ENCODE peak calls at places on chromosomes 3 and 15, in seven cellular contexts. E is CD8-positive, alpha-beta T cell; K is AG04450; A is lower leg skin; T is ascending aorta; W is kidney epithelial cell; M is cardiac fibroblast. G is an unnamed sample.

GRCh38 chr3:62607287-62608029 is 234.1 kb upstream of the FEZF2 start:
- DNase-seq in E (no peak), K (no peak), A (no peak), T (peak; percentile 67), W (peak; percentile 56), M (peak; percentile 93), G (peak; percentile 93)

GRCh38 chr3:49883992-49884391 is 14.3 kb upstream of the CAMKV start:
- DNase-seq in E (no peak), K (no peak), A (no peak), T (no peak), W (no peak), M (no peak), G (no peak)

GRCh38 chr3:46880884-46881818 is 3.6 kb downstream of the PTH1R start:
- DNase-seq in E (no peak), K (no peak), A (no peak), T (no peak), W (no peak), M (no peak), G (no peak)

GRCh38 chr3:105747056-105747455 is 121.8 kb downstream of the CBLB start:
- DNase-seq in E (no peak), K (no peak), A (no peak), T (no peak), W (peak; percentile 21), M (peak; percentile 74), G (peak; percentile 88)

GRCh38 chr3:66498718-66499611 is 1.9 kb downstream of the LRIG1 start:
- DNase-seq in E (no peak), K (no peak), A (no peak), T (peak; percentile 80), W (no peak), M (no peak), G (no peak)

GRCh38 chr15:88714782-88715372 is 76.1 kb downstream of the ISG20 start:
- DNase-seq in E (no peak), K (no peak), A (no peak), T (no peak), W (no peak), M (no peak), G (no peak)

GRCh38 chr15:78034495-78035191 is 42.9 kb downstream of the TBC1D2B start:
- DNase-seq in E (peak; percentile 61), K (no peak), A (no peak), T (no peak), W (no peak), M (no peak), G (no peak)

GRCh38 chr15:90465140-90465929 is 64.4 kb upstream of the CRTC3 start:
- DNase-seq in E (no peak), K (no peak), A (no peak), T (no peak), W (no peak), M (peak; percentile 87), G (peak; percentile 96)

GRCh38 chr3:194255252-194256039 is 95.7 kb downstream of the CPN2 start:
- DNase-seq in E (no peak), K (no peak), A (peak; percentile 73), T (peak; percentile 75), W (no peak), M (peak; percentile 76), G (no peak)

GRCh38 chr3:23422511-23422851 is 219.4 kb downstream of the UBE2E2 start:
- DNase-seq in E (no peak), K (no peak), A (no peak), T (no peak), W (no peak), M (no peak), G (no peak)

GRCh38 chr15:43968551-43968950 is 141.7 kb downstream of the WDR76 start:
- DNase-seq in E (no peak), K (no peak), A (no peak), T (no peak), W (no peak), M (no peak), G (no peak)

GRCh38 chr3:49351521-49352011 is 6.6 kb downstream of the GPX1 start:
- DNase-seq in E (no peak), K (peak; percentile 75), A (no peak), T (no peak), W (peak; percentile 89), M (peak; percentile 80), G (peak; percentile 86)

GRCh38 chr3:14630404-14631100 is 21.0 kb upstream of the CCDC174 start:
- DNase-seq in E (no peak), K (no peak), A (no peak), T (no peak), W (no peak), M (no peak), G (no peak)

GRCh38 chr3:171712168-171712938 is 97.9 kb downstream of the PLD1 start:
- DNase-seq in E (no peak), K (peak; percentile 36), A (no peak), T (no peak), W (no peak), M (peak; percentile 38), G (peak; percentile 57)

GRCh38 chr3:107394502-107394901 is 17.3 kb downstream of the CCDC54 start:
- DNase-seq in E (no peak), K (no peak), A (no peak), T (no peak), W (no peak), M (no peak), G (no peak)

GRCh38 chr3:132090921-132091320 is 56.1 kb upstream of the CPNE4 start:
- DNase-seq in E (no peak), K (no peak), A (no peak), T (no peak), W (no peak), M (peak; percentile 6), G (peak; percentile 4)

GRCh38 chr3:148400754-148401153 is 296.9 kb upstream of the AGTR1 start:
- DNase-seq in E (no peak), K (no peak), A (no peak), T (no peak), W (no peak), M (peak; percentile 2), G (no peak)

GRCh38 chr3:55795736-55796135 is 308.6 kb upstream of the WNT5A start:
- DNase-seq in E (no peak), K (no peak), A (no peak), T (no peak), W (peak; percentile 16), M (no peak), G (no peak)

GRCh38 chr3:34157491-34157890 is 359.1 kb downstream of the PDCD6IP start:
- DNase-seq in E (no peak), K (no peak), A (no peak), T (no peak), W (no peak), M (no peak), G (no peak)

GRCh38 chr3:134126153-134126552 is 96.4 kb upstream of the SLCO2A1 start:
- DNase-seq in E (no peak), K (no peak), A (no peak), T (no peak), W (no peak), M (peak; percentile 16), G (no peak)

GRCh38 chr3:102532901-102533300 is 98.1 kb downstream of the ZPLD1 start:
- DNase-seq in E (no peak), K (no peak), A (no peak), T (no peak), W (no peak), M (peak; percentile 39), G (peak; percentile 28)

GRCh38 chr15:32701863-32702262 is 15.9 kb upstream of the GREM1 start:
- DNase-seq in E (no peak), K (no peak), A (no peak), T (no peak), W (no peak), M (no peak), G (peak; percentile 38)

GRCh38 chr15:32705450-32705849 is 12.4 kb upstream of the GREM1 start:
- DNase-seq in E (no peak), K (no peak), A (no peak), T (no peak), W (no peak), M (no peak), G (no peak)

GRCh38 chr15:32698773-32699390 is 18.9 kb upstream of the GREM1 start:
- DNase-seq in E (no peak), K (no peak), A (no peak), T (no peak), W (no peak), M (no peak), G (no peak)

GRCh38 chr15:32704343-32705076 is 13.3 kb upstream of the GREM1 start:
- DNase-seq in E (no peak), K (no peak), A (no peak), T (no peak), W (no peak), M (peak; percentile 64), G (peak; percentile 70)

GRCh38 chr15:32700501-32701150 is 17.2 kb upstream of the GREM1 start:
- DNase-seq in E (no peak), K (no peak), A (no peak), T (no peak), W (no peak), M (no peak), G (no peak)
- TF ChIP-seq CTCF in E (no peak), K (no peak), A (no peak), T (no peak), W (no peak), M (no peak), G (no peak)

GRCh38 chr15:51973220-51973619 is 1.6 kb upstream of the LEO1 start:
- DNase-seq in E (no peak), K (no peak), A (no peak), T (peak; percentile 9), W (no peak), M (no peak), G (no peak)

GRCh38 chr15:51970981-51971352 is 611 bp downstream of the LEO1 start:
- DNase-seq in E (no peak), K (no peak), A (no peak), T (no peak), W (no peak), M (no peak), G (no peak)

GRCh38 chr15:51970132-51970817 is 1.3 kb downstream of the LEO1 start:
- DNase-seq in E (no peak), K (no peak), A (no peak), T (no peak), W (no peak), M (no peak), G (peak; percentile 20)

GRCh38 chr15:51969728-51970127 is 1.9 kb downstream of the LEO1 start:
- DNase-seq in E (no peak), K (no peak), A (no peak), T (no peak), W (no peak), M (peak; percentile 16), G (no peak)

GRCh38 chr15:51971353-51972133 is at the start of gene LEO1:
- DNase-seq in E (peak; percentile 72), K (peak; percentile 97), A (peak; percentile 92), T (peak; percentile 95), W (peak; percentile 88), M (peak; percentile 99), G (peak; percentile 99)
- TF ChIP-seq CTCF in E (peak; percentile 26), K (peak; percentile 51), A (no peak), T (peak; percentile 48), W (peak; percentile 55), M (peak; percentile 56), G (peak; percentile 59)

GRCh38 chr3:11637901-11638668 is 5.6 kb downstream of the VGLL4 start:
- DNase-seq in E (no peak), K (peak; percentile 21), A (no peak), T (no peak), W (no peak), M (peak; percentile 70), G (peak; percentile 81)
- TF ChIP-seq CTCF in E (no peak), K (no peak), A (no peak), T (no peak), W (no peak), M (no peak), G (no peak)

DNA sequence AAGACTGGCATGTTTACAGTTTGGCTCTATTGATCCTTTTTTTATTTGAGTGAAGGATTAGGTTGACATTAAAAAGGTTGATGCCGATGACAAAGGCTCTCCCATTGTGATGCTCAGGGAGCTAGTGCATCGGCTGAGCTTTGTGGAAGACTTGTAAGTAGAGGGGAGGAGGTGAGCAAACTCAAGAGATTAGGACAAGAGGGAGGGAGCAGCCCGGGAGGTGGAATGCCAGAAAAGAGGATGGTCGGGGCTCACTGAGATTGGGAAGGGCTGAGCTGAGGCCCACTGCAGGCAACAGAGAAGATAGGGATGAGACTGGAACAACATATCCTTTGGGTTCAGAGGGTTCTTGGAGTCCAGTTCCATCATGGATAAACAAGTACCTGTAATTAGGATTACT is 26.5 kb upstream of the PSMD6 start:
- DNase-seq in E (no peak), K (no peak), A (no peak), T (no peak), W (no peak), M (no peak), G (no peak)
- TF ChIP-seq CTCF in E (no peak), K (no peak), A (no peak), T (no peak), W (no peak), M (no peak), G (no peak)